ENCODE peak calls at places on chromosome 14, in four cellular contexts. Z is WTC11; J is body of pancreas; H is CD8-positive, alpha-beta memory T cell. M is an unnamed sample.

GRCh38 chr14:34496679-34497513 is 34.9 kb upstream of the SPTSSA start:
- DNase-seq in Z (peak), J (peak), H (no peak), M (no peak)

GRCh38 chr14:89457007-89457406 is 40.0 kb upstream of the FOXN3 start:
- DNase-seq in Z (no peak), J (no peak), H (no peak), M (no peak)

GRCh38 chr14:36021030-36021422 is 155.5 kb downstream of the PTCSC3 start:
- DNase-seq in Z (no peak), J (no peak), H (no peak), M (no peak)

GRCh38 chr14:65255583-65256443 is 153.5 kb upstream of the MAX start:
- DNase-seq in Z (peak), J (peak), H (no peak), M (peak)

GRCh38 chr14:66477567-66477966 is 8.6 kb upstream of the CCDC196 start:
- DNase-seq in Z (no peak), J (peak), H (no peak), M (no peak)

GRCh38 chr14:59358105-59358504 is 107.1 kb downstream of the GPR135 start:
- DNase-seq in Z (peak), J (no peak), H (no peak), M (no peak)

GRCh38 chr14:99579903-99580570 is 24.0 kb downstream of the CCDC85C start:
- DNase-seq in Z (peak), J (peak), H (no peak), M (no peak)

GRCh38 chr14:23378612-23379220 is 1.9 kb downstream of the CMTM5 start:
- DNase-seq in Z (no peak), J (no peak), H (no peak), M (no peak)

GRCh38 chr14:62696261-62696968 is 348.8 kb downstream of the KCNH5 start:
- DNase-seq in Z (peak), J (no peak), H (no peak), M (no peak)

GRCh38 chr14:36028218-36028617 is 148.3 kb downstream of the PTCSC3 start:
- DNase-seq in Z (peak), J (no peak), H (no peak), M (no peak)

GRCh38 chr14:65107200-65107599 is 4.9 kb upstream of the MAX start:
- DNase-seq in Z (no peak), J (no peak), H (no peak), M (no peak)